ENCODE peak calls at places on chromosome 14, in ten cellular contexts. W, J, Y, V, S, M, C, I, U and X are unnamed samples.

GRCh38 chr14:101252443-101253214 is 308.7 kb upstream of the DIO3 start:
- DNase-seq in I (no peak), V (no peak), J (peak), U (no peak), M (peak), W (no peak), S (no peak), C (no peak), Y (no peak), X (no peak)

GRCh38 chr14:99768381-99768780 is 24.8 kb upstream of the EML1 start:
- DNase-seq in Y (no peak), S (peak), M (peak), C (no peak), V (peak), W (no peak), I (peak), J (no peak), U (no peak), X (no peak)

GRCh38 chr14:65361920-65362319 is 50.6 kb upstream of the FUT8 start:
- DNase-seq in I (peak), S (peak), W (peak), C (no peak), J (no peak), Y (no peak), M (no peak), U (no peak), V (no peak), X (peak)

GRCh38 chr14:74085047-74085637 is 386 bp downstream of the LIN52 start:
- DNase-seq in I (peak), Y (no peak), C (no peak), V (peak), M (no peak), U (no peak), S (no peak), W (peak), J (peak), X (no peak)

GRCh38 chr14:102363182-102363952 is 626 bp downstream of the TECPR2 start:
- DNase-seq in U (no peak), I (peak), Y (no peak), C (no peak), J (no peak), V (peak), W (peak), S (peak), M (no peak), X (peak)

GRCh38 chr14:61335876-61336275 is 14.5 kb downstream of the PRKCH start:
- DNase-seq in S (no peak), J (no peak), C (no peak), W (no peak), V (no peak), Y (no peak), U (no peak), I (no peak), M (no peak), X (no peak)

GRCh38 chr14:99065551-99065950 is 206.4 kb downstream of the BCL11B start:
- DNase-seq in S (no peak), C (no peak), W (no peak), M (no peak), V (no peak), I (no peak), U (no peak), Y (peak), J (no peak), X (no peak)

GRCh38 chr14:88231626-88232025 is 91.4 kb downstream of the KCNK10 start:
- DNase-seq in U (no peak), S (no peak), Y (no peak), I (no peak), M (no peak), V (no peak), W (no peak), C (no peak), J (no peak), X (no peak)

GRCh38 chr14:103625361-103626095 is 3.5 kb upstream of the KLC1 start:
- DNase-seq in M (peak), Y (peak), S (no peak), W (no peak), I (no peak), V (no peak), J (no peak), U (no peak), C (no peak), X (peak)

GRCh38 chr14:72270341-72270740 is 338.1 kb downstream of the RGS6 start:
- DNase-seq in W (no peak), V (no peak), J (no peak), C (no peak), S (no peak), Y (no peak), M (no peak), I (no peak), U (no peak), X (no peak)

GRCh38 chr14:73236752-73237218 is 521 bp upstream of the PAPLN start:
- DNase-seq in I (no peak), Y (no peak), J (no peak), V (peak), U (no peak), W (no peak), M (no peak), S (no peak), C (no peak), X (no peak)

GRCh38 chr14:100640481-100641273 is 53.5 kb upstream of the BEGAIN start:
- DNase-seq in C (no peak), J (no peak), I (no peak), S (no peak), W (peak), V (no peak), U (no peak), Y (no peak), M (no peak), X (no peak)

DNA sequence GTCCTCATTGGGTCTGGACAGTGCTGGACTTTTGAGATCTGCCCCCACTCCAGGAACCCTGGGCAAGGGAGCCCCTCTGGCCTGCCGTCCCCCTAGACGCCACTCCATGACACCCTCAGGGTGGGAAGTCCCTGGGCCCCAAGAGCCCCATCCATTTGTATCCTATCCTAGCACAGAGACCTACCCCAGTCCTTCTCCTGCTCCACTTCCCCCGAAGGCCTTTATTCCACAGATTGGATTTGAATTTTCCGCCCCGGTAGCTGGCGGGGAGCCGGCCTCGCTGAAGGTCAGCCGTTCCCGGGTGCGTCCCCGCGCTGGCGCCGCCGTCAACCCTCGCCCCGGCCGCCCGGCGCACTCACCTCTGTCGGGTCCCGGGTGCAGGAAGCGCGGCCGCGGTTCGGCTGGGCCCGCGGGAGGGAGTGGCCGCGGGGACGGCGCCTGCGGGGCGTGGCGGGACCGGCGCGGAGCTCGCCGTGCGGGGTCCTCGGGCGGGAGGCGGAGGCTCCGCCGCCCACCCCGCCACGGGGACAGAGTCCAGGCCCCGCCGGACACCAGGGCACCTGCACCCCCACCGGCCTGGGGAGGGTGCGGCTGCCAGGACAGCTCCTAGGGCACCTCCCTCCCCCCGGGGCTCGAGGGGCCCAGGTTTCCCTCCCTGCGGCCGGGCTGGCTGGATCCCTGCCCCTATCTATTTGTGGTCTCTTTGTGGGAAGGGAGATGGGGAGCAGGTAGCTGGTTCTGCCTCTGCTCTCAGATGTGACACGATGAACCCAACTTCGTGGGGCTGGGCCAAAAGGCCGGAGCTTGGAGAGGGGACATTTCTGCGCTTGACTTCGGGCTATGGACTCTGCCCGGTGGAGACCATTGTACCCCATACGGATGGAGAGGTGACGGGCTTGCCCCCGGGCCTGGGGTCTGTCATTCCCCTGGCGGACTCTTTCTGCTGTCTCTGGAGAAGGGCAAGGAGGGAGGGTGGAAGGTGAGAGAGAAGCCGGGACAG is 19.9 kb upstream of the GPR68 start:
- DNase-seq in W (no peak), Y (no peak), C (no peak), V (peak), S (no peak), M (no peak), I (no peak), U (no peak), J (no peak), X (no peak)
- TF ChIP-seq CTCF in W (no peak), Y (no peak), C (no peak), V (no peak), S (no peak), M (no peak), I (no peak), U (no peak), J (no peak), X (no peak)

DNA sequence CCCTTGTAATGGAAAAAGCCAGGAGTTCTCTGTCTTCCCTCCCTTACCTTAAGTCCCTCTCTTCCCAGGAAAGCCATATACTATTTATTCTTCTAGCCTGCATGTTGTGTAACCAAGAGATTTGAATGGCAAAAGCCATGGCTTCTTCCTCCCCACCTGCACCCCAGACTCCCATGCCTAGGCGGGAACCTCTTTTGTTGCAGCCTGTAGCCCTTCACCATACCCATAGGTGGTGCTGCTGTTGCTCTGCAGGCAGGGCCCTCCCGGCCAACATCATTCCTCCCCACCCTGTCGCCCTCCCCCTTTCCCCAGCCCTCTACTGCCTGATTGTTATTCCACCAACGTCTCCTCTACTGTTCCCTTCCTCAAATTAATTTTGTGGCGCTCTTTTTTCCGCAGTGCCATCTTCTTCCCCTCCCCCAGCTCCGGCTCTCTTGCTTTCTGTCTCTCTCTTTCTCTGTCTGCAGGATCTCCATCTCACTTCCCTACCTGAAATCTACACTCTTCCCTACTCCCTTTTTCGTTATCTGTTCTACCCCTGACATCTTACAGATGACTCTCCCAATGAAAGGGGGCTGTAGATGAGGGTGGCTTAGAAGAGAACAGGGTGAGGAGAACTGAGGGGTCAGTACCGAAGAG is 13.8 kb downstream of the NGDN start:
- DNase-seq in U (no peak), M (no peak), Y (no peak), I (no peak), C (no peak), W (peak), V (peak), S (no peak), J (peak), X (no peak)
- H3K4me3 ChIP-seq in U (no peak), M (no peak), Y (no peak), I (no peak), C (no peak), W (no peak), V (no peak), S (no peak), J (no peak), X (no peak)

GRCh38 chr14:106562451-106562850 is 1036.1 kb downstream of the TMEM121 start:
- DNase-seq in W (no peak), S (no peak), I (no peak), C (no peak), V (no peak), M (no peak), J (no peak), U (no peak), Y (no peak), X (no peak)

GRCh38 chr14:106564058-106564643 is 1037.8 kb downstream of the TMEM121 start:
- DNase-seq in V (peak), J (peak), U (no peak), Y (peak), W (no peak), M (no peak), C (no peak), S (no peak), I (no peak), X (no peak)
- TF ChIP-seq CTCF in V (peak), J (peak), U (no peak), Y (peak), W (no peak), M (no peak), C (no peak), S (no peak), I (no peak), X (no peak)

GRCh38 chr14:37623971-37624370 is 28.5 kb downstream of the TTC6 start:
- DNase-seq in C (no peak), V (no peak), Y (no peak), S (no peak), J (no peak), I (no peak), M (no peak), U (no peak), W (no peak), X (no peak)

GRCh38 chr14:37620856-37621255 is 25.4 kb downstream of the TTC6 start:
- DNase-seq in V (no peak), C (no peak), Y (no peak), W (no peak), M (no peak), S (no peak), U (no peak), J (no peak), I (no peak), X (no peak)

GRCh38 chr14:37623552-37623951 is 28.1 kb downstream of the TTC6 start:
- DNase-seq in J (no peak), Y (no peak), U (no peak), C (no peak), I (peak), W (peak), M (no peak), S (peak), V (no peak), X (no peak)

GRCh38 chr14:37625597-37626595 is 30.5 kb downstream of the TTC6 start:
- DNase-seq in C (no peak), M (no peak), S (no peak), J (no peak), V (no peak), I (no peak), U (no peak), W (peak), Y (no peak), X (no peak)

GRCh38 chr14:37622231-37622923 is 26.9 kb downstream of the TTC6 start:
- DNase-seq in M (no peak), S (peak), Y (no peak), U (no peak), W (no peak), I (peak), V (peak), J (no peak), C (no peak), X (no peak)
- H3K4me3 ChIP-seq in M (no peak), S (peak), Y (no peak), U (no peak), W (peak), I (peak), V (peak), J (no peak), C (no peak), X (no peak)

DNA sequence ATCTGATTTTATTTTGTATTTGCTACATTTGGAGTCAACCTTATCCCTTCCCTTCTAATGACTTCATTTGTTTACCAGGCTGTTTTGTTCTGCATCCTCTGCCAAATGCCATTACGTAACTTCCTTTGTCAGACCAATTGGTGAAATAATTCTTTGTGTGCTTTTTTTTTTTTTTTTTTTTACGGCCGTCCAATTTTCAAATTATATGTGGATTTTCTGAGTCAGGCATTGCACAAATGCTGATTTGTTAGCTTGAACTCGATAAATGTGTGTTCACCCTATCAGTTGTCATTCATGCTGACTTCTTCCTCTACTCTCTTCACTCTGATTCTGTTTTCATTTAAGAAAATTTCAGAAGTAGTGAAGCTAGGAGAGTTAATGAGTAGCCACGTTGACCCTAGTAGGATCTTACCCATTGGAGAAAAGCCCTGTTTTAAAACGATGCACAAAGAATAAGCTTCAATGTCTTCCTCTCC is 386.2 kb downstream of the DIO2 start:
- DNase-seq in I (peak), U (no peak), S (peak), C (no peak), W (peak), V (no peak), J (no peak), Y (no peak), M (no peak), X (no peak)
- TF ChIP-seq CTCF in I (no peak), U (no peak), S (no peak), C (no peak), W (no peak), V (no peak), J (no peak), Y (no peak), M (no peak), X (no peak)

DNA sequence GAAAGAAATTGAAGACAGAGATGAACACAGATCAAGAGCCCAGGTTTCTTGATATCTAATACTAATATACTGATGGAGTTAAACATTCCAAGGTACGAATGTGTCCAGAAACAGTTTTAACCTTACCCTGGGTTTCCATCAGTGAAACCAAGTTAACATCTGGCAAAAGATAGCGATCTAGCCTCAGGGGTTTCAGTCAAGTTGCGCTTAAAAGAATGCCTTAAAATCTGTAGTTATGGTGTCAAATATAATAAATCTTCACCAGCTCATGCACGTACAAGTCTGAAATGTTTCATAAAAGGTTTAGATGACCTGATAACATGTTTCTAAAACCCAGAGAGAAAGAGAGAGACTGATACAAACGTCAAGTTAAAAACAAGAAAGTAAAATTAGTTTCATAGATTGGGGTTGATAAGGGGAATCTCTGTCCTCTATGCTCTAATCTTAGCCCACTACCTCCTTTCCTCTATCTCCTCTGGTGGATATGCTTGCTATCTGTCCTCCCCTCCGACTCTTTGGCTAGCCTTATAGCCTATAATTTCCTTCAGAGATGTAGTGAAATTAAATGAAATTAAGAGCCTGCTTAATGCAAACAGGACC is 18.6 kb upstream of the FOS start:
- DNase-seq in Y (no peak), M (no peak), C (no peak), W (no peak), V (no peak), I (peak), S (no peak), U (no peak), J (no peak), X (no peak)
- H3K4me3 ChIP-seq in Y (no peak), M (no peak), C (no peak), W (no peak), V (peak), I (no peak), S (no peak), U (no peak), J (no peak), X (no peak)

GRCh38 chr14:68165274-68165843 is 345.8 kb downstream of the RAD51B start:
- DNase-seq in V (no peak), U (no peak), I (no peak), W (no peak), Y (no peak), C (no peak), M (no peak), J (no peak), S (no peak), X (no peak)

GRCh38 chr14:68167019-68167716 is 347.6 kb downstream of the RAD51B start:
- DNase-seq in S (no peak), W (no peak), I (no peak), U (no peak), Y (no peak), C (no peak), M (no peak), V (no peak), J (no peak), X (no peak)

GRCh38 chr14:68168460-68169109 is 349.0 kb downstream of the RAD51B start:
- DNase-seq in U (no peak), C (no peak), I (no peak), Y (no peak), M (no peak), J (no peak), S (no peak), V (no peak), W (no peak), X (no peak)

GRCh38 chr14:68164723-68165122 is 345.1 kb downstream of the RAD51B start:
- DNase-seq in C (no peak), I (no peak), V (no peak), W (no peak), M (no peak), S (no peak), Y (no peak), U (no peak), J (peak), X (no peak)

GRCh38 chr14:68167717-68168087 is 348.1 kb downstream of the RAD51B start:
- DNase-seq in W (no peak), M (no peak), U (no peak), S (no peak), C (no peak), Y (no peak), V (no peak), I (no peak), J (no peak), X (no peak)
- TF ChIP-seq CTCF in W (no peak), M (no peak), U (no peak), S (no peak), C (no peak), Y (no peak), V (no peak), I (no peak), J (no peak), X (no peak)

GRCh38 chr14:63725786-63726185 is 2.1 kb downstream of the SGPP1 start:
- DNase-seq in U (no peak), S (peak), M (no peak), W (peak), I (no peak), J (peak), Y (no peak), V (no peak), C (no peak), X (no peak)
- H3K4me3 ChIP-seq in U (no peak), S (peak), M (peak), W (peak), I (peak), J (peak), Y (peak), V (peak), C (no peak), X (no peak)

GRCh38 chr14:63852817-63853730 is at the start of gene SYNE2:
- DNase-seq in Y (peak), J (peak), C (peak), V (peak), S (peak), W (peak), U (no peak), I (peak), M (peak), X (peak)
- TF ChIP-seq CTCF in Y (no peak), J (peak), C (peak), V (peak), S (peak), W (peak), U (no peak), I (no peak), M (peak), X (peak)